ENCODE peak calls at places on chromosomes 5 and 9, in seven cellular contexts. L, H, S, J, P, K and F are unnamed samples.

GRCh38 chr9:124339603-124340146 is 75.6 kb downstream of the PSMB7 start:
- DNase-seq in L (no peak), H (no peak), S (no peak), J (no peak), P (no peak), K (no peak), F (no peak)

GRCh38 chr9:17531642-17532254 is 47.1 kb upstream of the SH3GL2 start:
- DNase-seq in L (peak), H (peak), S (no peak), J (peak), P (peak), K (peak), F (peak)

GRCh38 chr5:114099161-114099560 is 262.7 kb upstream of the KCNN2 start:
- DNase-seq in L (no peak), H (no peak), S (no peak), J (no peak), P (no peak), K (no peak), F (no peak)

GRCh38 chr9:135905380-135906282 is 1.7 kb downstream of the CAMSAP1 start:
- DNase-seq in L (no peak), H (no peak), S (no peak), J (peak), P (no peak), K (peak), F (peak)

GRCh38 chr9:4866239-4866969 is 73.7 kb downstream of the RCL1 start:
- DNase-seq in L (no peak), H (no peak), S (no peak), J (no peak), P (peak), K (no peak), F (no peak)

GRCh38 chr5:112533315-112533867 is 114.3 kb upstream of the EPB41L4A start:
- DNase-seq in L (no peak), H (peak), S (no peak), J (peak), P (no peak), K (no peak), F (no peak)

GRCh38 chr9:8850916-8851315 is 1051.3 kb upstream of the DMAC1 start:
- DNase-seq in L (no peak), H (no peak), S (no peak), J (no peak), P (no peak), K (no peak), F (no peak)

GRCh38 chr5:89307972-89308371 is 425.0 kb upstream of the MEF2C start:
- DNase-seq in L (no peak), H (no peak), S (no peak), J (no peak), P (no peak), K (no peak), F (no peak)

GRCh38 chr5:103397996-103398581 is 139.5 kb downstream of the MACIR start:
- DNase-seq in L (no peak), H (no peak), S (peak), J (no peak), P (no peak), K (no peak), F (no peak)

GRCh38 chr5:37005946-37006540 is 129.5 kb downstream of the NIPBL start:
- DNase-seq in L (no peak), H (no peak), S (no peak), J (peak), P (peak), K (peak), F (peak)

GRCh38 chr5:83528439-83528769 is 56.9 kb downstream of the VCAN start:
- DNase-seq in L (no peak), H (no peak), S (no peak), J (no peak), P (peak), K (peak), F (no peak)

GRCh38 chr5:17127743-17128231 is 89.6 kb upstream of the BASP1 start:
- DNase-seq in L (no peak), H (no peak), S (peak), J (no peak), P (peak), K (peak), F (peak)

GRCh38 chr5:170442381-170442780 is 53.2 kb upstream of the KCNMB1 start:
- DNase-seq in L (no peak), H (no peak), S (no peak), J (no peak), P (no peak), K (no peak), F (no peak)

DNA sequence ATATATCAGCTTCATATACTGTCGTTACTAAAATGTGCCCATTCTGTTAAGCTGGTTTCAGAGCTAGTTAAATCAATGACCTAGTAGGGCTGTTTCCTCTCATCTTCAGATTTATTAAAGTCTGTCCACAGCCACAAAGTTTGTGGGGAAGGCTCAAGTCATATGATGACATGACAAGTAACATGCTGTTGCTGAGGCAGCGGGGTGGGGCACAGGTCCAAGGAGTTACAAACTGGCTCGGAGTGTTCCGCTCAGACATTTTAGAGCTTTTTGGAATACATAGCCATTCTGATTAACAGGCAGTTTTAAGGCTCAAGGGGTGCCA is 2.7 kb upstream of the ANP32B start:
- DNase-seq in L (no peak), H (no peak), S (no peak), J (no peak), P (no peak), K (no peak), F (no peak)
- H3K4me3 ChIP-seq in L (no peak), H (no peak), S (no peak), J (no peak), P (no peak), K (no peak), F (no peak)

GRCh38 chr5:109688999-109689739 is 558 bp upstream of the MAN2A1 start:
- DNase-seq in L (peak), H (peak), S (no peak), J (peak), P (peak), K (peak), F (peak)
- TF ChIP-seq CTCF in L (no peak), H (peak), S (no peak), J (no peak), P (peak), K (peak), F (no peak)

GRCh38 chr5:43044181-43044914 is 4.2 kb upstream of the ANXA2R start:
- DNase-seq in L (no peak), H (no peak), S (no peak), J (no peak), P (peak), K (no peak), F (peak)
- H3K4me3 ChIP-seq in L (no peak), H (peak), S (peak), J (no peak), P (peak), K (peak), F (peak)

GRCh38 chr9:91660295-91660589 is 236.6 kb upstream of the NFIL3 start:
- DNase-seq in L (no peak), H (peak), S (no peak), J (no peak), P (no peak), K (no peak), F (no peak)

GRCh38 chr9:91658513-91659105 is 235.0 kb upstream of the NFIL3 start:
- DNase-seq in L (no peak), H (peak), S (no peak), J (no peak), P (no peak), K (peak), F (no peak)

GRCh38 chr9:91655664-91656063 is 232.0 kb upstream of the NFIL3 start:
- DNase-seq in L (no peak), H (peak), S (no peak), J (no peak), P (no peak), K (no peak), F (no peak)

GRCh38 chr9:91657501-91657900 is 233.9 kb upstream of the NFIL3 start:
- DNase-seq in L (no peak), H (peak), S (no peak), J (no peak), P (no peak), K (no peak), F (no peak)

GRCh38 chr9:91659529-91660294 is 236.1 kb upstream of the NFIL3 start:
- DNase-seq in L (peak), H (peak), S (no peak), J (peak), P (peak), K (no peak), F (peak)
- TF ChIP-seq CTCF in L (peak), H (peak), S (peak), J (peak), P (peak), K (peak), F (peak)

GRCh38 chr9:37085233-37085632 is 35.1 kb upstream of the ZCCHC7 start:
- DNase-seq in L (no peak), H (no peak), S (no peak), J (no peak), P (no peak), K (no peak), F (no peak)
- H3K4me3 ChIP-seq in L (no peak), H (no peak), S (no peak), J (no peak), P (no peak), K (no peak), F (no peak)

GRCh38 chr5:145345883-145346282 is 489.3 kb downstream of the PRELID2 start:
- DNase-seq in L (no peak), H (no peak), S (no peak), J (no peak), P (peak), K (peak), F (peak)

GRCh38 chr5:145341842-145342241 is 493.3 kb downstream of the PRELID2 start:
- DNase-seq in L (no peak), H (no peak), S (no peak), J (no peak), P (peak), K (peak), F (no peak)

DNA sequence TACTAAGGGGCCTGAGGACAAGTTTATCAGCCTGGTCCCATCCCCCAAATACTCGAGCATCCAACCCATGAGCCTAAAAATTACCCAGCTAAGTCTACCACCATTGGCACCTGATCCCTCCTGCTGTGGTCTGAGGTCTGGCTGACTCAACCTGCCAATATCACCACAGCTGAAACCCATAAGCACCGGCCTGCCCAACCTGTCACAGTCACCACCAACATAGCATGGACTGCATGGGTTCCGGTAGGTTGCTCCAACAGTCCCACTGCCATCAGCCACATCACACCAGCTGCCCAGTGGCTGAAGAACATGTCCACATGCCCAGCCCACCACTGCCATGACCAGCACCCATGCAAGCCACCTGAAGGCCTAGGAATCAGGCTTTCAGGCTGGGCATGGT is 495.0 kb downstream of the PRELID2 start:
- DNase-seq in L (no peak), H (no peak), S (no peak), J (no peak), P (no peak), K (no peak), F (no peak)
- TF ChIP-seq CTCF in L (no peak), H (no peak), S (no peak), J (no peak), P (no peak), K (no peak), F (no peak)

DNA sequence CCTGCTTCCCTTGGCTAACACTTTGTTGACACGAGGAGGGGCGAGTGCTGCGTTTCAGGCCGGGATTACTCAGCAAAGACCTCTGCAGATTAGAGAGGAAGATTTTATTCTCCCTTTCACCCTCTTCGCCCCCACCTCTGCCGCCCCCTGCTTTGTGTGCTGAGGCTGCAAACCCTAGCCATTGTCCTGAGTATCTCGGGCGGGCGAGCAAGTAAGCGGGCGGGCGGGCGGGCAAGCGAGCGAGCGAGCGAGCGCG is 6.0 kb downstream of the ISL1 start:
- DNase-seq in L (no peak), H (no peak), S (no peak), J (no peak), P (no peak), K (no peak), F (no peak)
- H3K4me3 ChIP-seq in L (no peak), H (peak), S (no peak), J (no peak), P (no peak), K (no peak), F (no peak)

DNA sequence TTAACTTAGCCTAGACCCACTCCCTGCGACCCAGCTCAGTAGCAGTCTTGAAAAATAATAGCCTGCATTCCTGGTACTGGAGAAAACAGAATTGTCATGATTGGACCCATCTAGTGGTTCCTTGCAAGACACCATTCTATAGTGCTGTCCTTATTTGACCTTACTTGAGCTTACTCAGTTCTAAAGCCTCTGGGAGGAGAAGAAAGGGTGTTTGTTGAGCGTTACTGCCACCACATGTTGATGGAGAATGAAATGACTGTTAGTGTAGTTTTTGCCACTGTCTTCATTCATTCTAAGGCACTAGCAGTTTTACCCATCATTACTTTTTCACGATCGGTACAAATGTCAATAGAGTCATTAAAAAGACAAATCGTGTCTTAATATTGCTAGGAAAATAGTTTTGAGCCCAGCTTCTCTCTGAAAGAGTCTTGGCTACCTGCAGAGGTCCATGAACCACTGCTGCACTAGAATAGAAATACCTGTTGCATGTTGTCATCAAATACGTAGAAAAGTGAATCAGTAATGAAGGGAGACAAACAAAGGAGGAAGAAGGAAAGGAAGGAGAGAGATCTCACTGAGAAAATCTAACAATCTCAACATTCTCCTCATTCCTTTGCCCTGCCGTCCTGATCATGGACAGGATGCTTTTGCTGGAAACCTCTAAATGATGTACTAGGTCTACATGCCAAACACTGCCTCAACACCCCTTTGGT is 96.0 kb downstream of the LIX1 start:
- DNase-seq in L (no peak), H (no peak), S (peak), J (no peak), P (peak), K (peak), F (peak)
- TF ChIP-seq CTCF in L (no peak), H (no peak), S (peak), J (no peak), P (peak), K (no peak), F (no peak)